ENCODE peak calls at places on chromosomes 16 and 17, in nine cellular contexts. F is SJSA1; G is psoas muscle; Y is effector memory CD4-positive, alpha-beta T cell; C is naive thymus-derived CD4-positive, alpha-beta T cell; K is OCI-LY7; L is cardiac muscle cell; N is neural progenitor cell; B is SK-N-SH. U is an unnamed sample. For H3K4me1, the result is how much of the 10 kb centered on the place peaks cover.

GRCh38 chr16:64381979-64382378 is 739.9 kb downstream of the CDH11 start:
- DNase-seq in B (no peak), N (no peak), C (no peak), L (no peak), F (no peak), K (no peak), G (peak), Y (no peak), U (no peak)

GRCh38 chr17:82435103-82435502 is 15.4 kb downstream of the CYBC1 start:
- DNase-seq in Y (no peak), C (no peak), L (no peak), K (no peak), B (no peak), G (no peak), N (no peak), F (no peak), U (no peak)

GRCh38 chr17:69761011-69761410 is 314.0 kb upstream of the KCNJ16 start:
- DNase-seq in K (no peak), G (no peak), L (no peak), Y (no peak), B (no peak), N (no peak), C (no peak), F (peak), U (no peak)

GRCh38 chr17:32960815-32961214 is 30.8 kb upstream of the SPACA3 start:
- DNase-seq in L (no peak), G (no peak), F (no peak), B (no peak), Y (no peak), N (no peak), K (no peak), C (no peak), U (no peak)

GRCh38 chr16:2152695-2153506 is 2.7 kb upstream of the TRAF7 start:
- DNase-seq in B (no peak), L (peak), F (no peak), Y (no peak), G (no peak), K (peak), N (peak), C (peak), U (no peak)

GRCh38 chr17:57879437-57880085 is 29.7 kb upstream of the MRPS23 start:
- DNase-seq in K (no peak), F (no peak), C (no peak), G (peak), Y (no peak), N (peak), L (no peak), B (no peak), U (no peak)

GRCh38 chr17:76686538-76687277 is 24.1 kb downstream of the MXRA7 start:
- DNase-seq in Y (no peak), B (peak), G (no peak), C (no peak), K (no peak), L (no peak), F (no peak), N (no peak), U (no peak)

GRCh38 chr16:71255721-71256120 is 25.2 kb upstream of the HYDIN start:
- DNase-seq in F (no peak), G (no peak), Y (no peak), K (no peak), L (no peak), C (no peak), N (peak), B (peak), U (no peak)

GRCh38 chr16:14409563-14409962 is 220.5 kb downstream of the PARN start:
- DNase-seq in Y (no peak), L (no peak), K (no peak), C (no peak), G (peak), N (no peak), F (peak), B (no peak), U (peak)

GRCh38 chr17:53796642-53797041 is 26.1 kb upstream of the KIF2B start:
- DNase-seq in C (no peak), L (no peak), Y (no peak), B (no peak), F (no peak), N (no peak), K (no peak), G (no peak), U (no peak)

GRCh38 chr16:61435356-61435755 is 600.9 kb downstream of the CDH8 start:
- DNase-seq in F (no peak), N (no peak), C (no peak), Y (no peak), G (no peak), L (no peak), B (no peak), K (no peak), U (no peak)

GRCh38 chr17:27919120-27919519 is 26.0 kb upstream of the LYRM9 start:
- DNase-seq in L (no peak), Y (no peak), K (no peak), F (no peak), G (no peak), B (no peak), N (no peak), C (no peak), U (no peak)

GRCh38 chr16:23876256-23876896 is 40.6 kb downstream of the PRKCB start:
- DNase-seq in K (no peak), C (no peak), Y (no peak), N (no peak), G (no peak), F (peak), L (no peak), B (no peak), U (no peak)
- H3K4me1 ChIP-seq in K (half or more), C (under half), Y (under half), N (under half), G (under half), F (under half), L (under half), B (under half), U (under half)

GRCh38 chr16:88763502-88764053 is 21.4 kb downstream of the PIEZO1 start:
- DNase-seq in L (peak), N (peak), Y (no peak), K (no peak), G (no peak), C (no peak), B (no peak), F (peak), U (no peak)
- H3K4me1 ChIP-seq in L (half or more), N (under half), Y (half or more), K (under half), G (under half), C (under half), B (under half), F (half or more), U (under half)

GRCh38 chr17:1376061-1376460 is 24.0 kb downstream of the YWHAE start:
- DNase-seq in G (no peak), F (no peak), N (no peak), Y (no peak), C (no peak), L (no peak), B (no peak), K (no peak), U (no peak)
- H3K4me1 ChIP-seq in G (half or more), F (under half), N (under half), Y (half or more), C (half or more), L (under half), B (under half), K (half or more), U (half or more)

DNA sequence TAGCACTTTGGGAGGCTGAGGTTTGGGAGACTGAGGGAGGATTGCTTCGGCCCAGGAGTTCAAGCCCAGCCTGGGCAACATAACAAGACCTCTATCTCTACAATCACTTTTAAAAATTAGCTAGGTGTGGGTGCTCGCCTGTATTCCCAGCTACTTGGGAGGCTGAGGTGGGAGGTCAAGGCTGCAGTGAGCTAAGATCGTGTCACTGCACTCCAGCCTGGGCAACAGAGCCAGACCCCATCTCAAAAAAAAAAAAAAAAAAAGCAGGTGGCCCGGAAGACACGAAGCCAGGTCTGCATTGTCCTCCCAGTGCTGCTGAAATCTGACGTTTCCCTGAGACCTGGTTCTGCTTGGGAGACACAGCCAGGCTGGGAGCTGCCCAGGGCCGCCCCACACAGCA is 18.8 kb upstream of the TIMP2 start:
- DNase-seq in G (no peak), C (no peak), L (no peak), Y (no peak), K (no peak), B (no peak), F (no peak), N (no peak), U (no peak)
- H3K4me1 ChIP-seq in G (under half), C (under half), L (under half), Y (under half), K (under half), B (under half), F (half or more), N (under half), U (under half)

U was measured in thoracic aorta.